ENCODE peak calls at places on chromosomes 6 and 20, in four cellular contexts. Y is A549, W is K562, O is HepG2. I is an unnamed sample.

GRCh38 chr6:11414564-11414963 is 123.0 kb upstream of the TMEM170B start:
- DNase-seq in Y (no peak), W (no peak), O (peak; percentile 78), I (peak; percentile 72)

GRCh38 chr6:125597411-125598253 is 151.8 kb upstream of the HEY2 start:
- DNase-seq in Y (no peak), W (no peak), O (no peak), I (no peak)

GRCh38 chr6:72621243-72622093 is at the start of gene KCNQ5:
- DNase-seq in Y (peak; percentile 24), W (peak; percentile 50), O (no peak), I (no peak)

GRCh38 chr6:130107710-130108109 is 89.3 kb downstream of the L3MBTL3 start:
- DNase-seq in Y (no peak), W (no peak), O (no peak), I (no peak)

GRCh38 chr6:170462366-170463020 is 90.6 kb downstream of the PSMB1 start:
- DNase-seq in Y (no peak), W (no peak), O (no peak), I (no peak)

GRCh38 chr20:63854766-63855362 is 6.4 kb upstream of the ABHD16B start:
- DNase-seq in Y (no peak), W (no peak), O (no peak), I (no peak)

GRCh38 chr6:1442929-1443328 is 53.6 kb downstream of the FOXF2 start:
- DNase-seq in Y (no peak), W (no peak), O (no peak), I (no peak)

GRCh38 chr6:160971151-160971550 is 20.4 kb upstream of the MAP3K4 start:
- DNase-seq in Y (no peak), W (no peak), O (no peak), I (no peak)

GRCh38 chr20:63686492-63687321 is 9.7 kb upstream of the TNFRSF6B start:
- DNase-seq in Y (no peak), W (peak; percentile 48), O (no peak), I (no peak)

GRCh38 chr6:71489736-71490135 is 201.1 kb downstream of the OGFRL1 start:
- DNase-seq in Y (peak; percentile 2), W (no peak), O (peak; percentile 47), I (no peak)

GRCh38 chr6:27577922-27578321 is 105.0 kb upstream of the ZNF184 start:
- DNase-seq in Y (no peak), W (no peak), O (no peak), I (no peak)

GRCh38 chr6:27584326-27584725 is 111.4 kb upstream of the ZNF184 start:
- DNase-seq in Y (no peak), W (no peak), O (no peak), I (no peak)

GRCh38 chr6:27579973-27580372 is 107.1 kb upstream of the ZNF184 start:
- DNase-seq in Y (no peak), W (no peak), O (no peak), I (no peak)

DNA sequence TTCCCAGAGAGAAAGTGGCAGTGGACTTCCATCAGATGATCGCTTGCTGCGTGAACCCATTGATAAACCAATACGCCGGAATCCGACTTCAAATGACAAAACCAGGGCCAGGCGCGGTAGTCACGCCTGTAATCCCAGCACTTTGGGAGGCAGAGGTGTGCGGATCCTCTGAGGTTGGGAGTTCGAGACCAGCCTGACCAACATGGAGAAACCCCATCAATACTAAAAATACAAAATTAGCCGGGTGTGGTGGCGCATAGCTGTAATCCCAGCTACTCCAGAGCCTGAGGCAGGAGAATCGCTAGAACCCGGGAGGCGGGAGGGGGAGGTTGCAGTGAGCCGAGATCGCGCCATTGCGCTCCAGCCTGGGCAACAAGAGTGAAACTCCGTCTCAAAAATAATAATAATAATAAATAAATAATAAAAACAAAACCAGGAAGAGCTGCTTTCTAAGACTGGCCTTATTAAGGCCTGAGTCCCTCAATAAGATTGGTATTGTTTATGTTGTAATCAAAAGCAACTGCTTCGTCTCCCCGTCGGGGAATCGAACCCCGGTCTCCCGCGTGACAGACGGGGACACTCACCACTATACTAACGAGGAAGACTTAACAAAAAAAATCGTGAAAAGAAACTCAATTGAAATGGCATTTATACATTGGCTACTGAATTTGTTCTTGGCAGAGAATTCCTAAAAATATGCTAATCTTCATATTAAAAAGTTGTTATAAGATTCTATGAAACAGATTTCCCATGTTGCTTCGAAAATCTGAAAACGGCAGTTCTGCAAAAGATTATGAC is 110.2 kb upstream of the ZNF184 start:
- DNase-seq in Y (no peak), W (peak; percentile 79), O (peak; percentile 65), I (no peak)
- TF ChIP-seq POLR2AphosphoS2 in Y (no peak), W (no peak), O (no peak), I (no peak)

DNA sequence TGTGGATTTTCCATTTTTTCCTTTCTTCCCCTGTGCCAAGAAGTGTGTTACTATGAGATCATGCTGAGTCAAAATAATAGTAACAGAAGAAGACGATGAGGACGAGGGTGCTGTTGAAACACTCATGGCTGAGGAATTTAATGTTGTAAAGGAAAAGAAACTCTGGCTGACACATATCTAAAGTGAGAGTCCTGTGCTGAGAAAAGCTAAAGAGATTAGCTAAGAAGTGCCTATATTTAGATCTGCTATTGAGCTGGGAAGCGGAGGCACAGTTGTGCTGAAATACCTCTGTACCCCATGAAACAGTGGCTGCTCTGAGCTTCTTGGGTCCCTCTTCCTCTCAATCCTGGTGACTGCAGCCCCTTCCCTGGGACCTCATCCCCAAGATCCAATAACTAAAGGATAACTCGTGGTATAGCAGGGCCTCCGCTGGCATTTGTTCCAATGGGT is 1.1 kb upstream of the SYTL3 start:
- DNase-seq in Y (no peak), W (no peak), O (no peak), I (peak; percentile 83)
- TF ChIP-seq POLR2AphosphoS2 in Y (no peak), W (no peak), O (no peak), I (no peak)

GRCh38 chr6:142400495-142400894 is 98.7 kb downstream of the ADGRG6 start:
- DNase-seq in Y (no peak), W (peak; percentile 57), O (no peak), I (no peak)
- TF ChIP-seq POLR2AphosphoS2 in Y (no peak), W (no peak), O (no peak), I (no peak)

GRCh38 chr6:115221185-115221584 is 839.5 kb downstream of the FRK start:
- DNase-seq in Y (no peak), W (no peak), O (no peak), I (no peak)

GRCh38 chr6:115214283-115214682 is 846.4 kb downstream of the FRK start:
- DNase-seq in Y (no peak), W (no peak), O (no peak), I (no peak)

GRCh38 chr6:115216835-115217234 is 843.9 kb downstream of the FRK start:
- DNase-seq in Y (no peak), W (no peak), O (no peak), I (no peak)

GRCh38 chr6:115220760-115221159 is 839.9 kb downstream of the FRK start:
- DNase-seq in Y (no peak), W (no peak), O (no peak), I (no peak)

DNA sequence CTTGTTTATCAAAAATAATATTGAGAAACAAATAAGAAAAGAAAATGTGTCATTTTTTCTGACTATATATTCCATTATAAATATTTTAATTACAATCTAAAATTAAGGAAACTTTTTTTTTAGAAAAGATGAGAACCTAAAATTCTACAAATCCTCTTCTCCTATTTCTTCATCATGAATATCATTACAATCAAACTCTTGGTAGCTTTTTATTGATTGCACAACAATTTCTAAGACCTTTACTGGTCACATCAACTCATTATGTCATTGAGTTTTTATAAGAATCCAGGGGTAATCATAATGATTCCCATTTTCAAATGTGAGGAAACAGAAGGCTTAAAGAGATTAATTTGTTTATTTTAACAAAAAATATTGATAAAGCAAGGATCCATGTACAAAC is 841.0 kb downstream of the FRK start:
- DNase-seq in Y (no peak), W (no peak), O (no peak), I (no peak)
- TF ChIP-seq POLR2AphosphoS2 in Y (no peak), W (no peak), O (no peak), I (no peak)

DNA sequence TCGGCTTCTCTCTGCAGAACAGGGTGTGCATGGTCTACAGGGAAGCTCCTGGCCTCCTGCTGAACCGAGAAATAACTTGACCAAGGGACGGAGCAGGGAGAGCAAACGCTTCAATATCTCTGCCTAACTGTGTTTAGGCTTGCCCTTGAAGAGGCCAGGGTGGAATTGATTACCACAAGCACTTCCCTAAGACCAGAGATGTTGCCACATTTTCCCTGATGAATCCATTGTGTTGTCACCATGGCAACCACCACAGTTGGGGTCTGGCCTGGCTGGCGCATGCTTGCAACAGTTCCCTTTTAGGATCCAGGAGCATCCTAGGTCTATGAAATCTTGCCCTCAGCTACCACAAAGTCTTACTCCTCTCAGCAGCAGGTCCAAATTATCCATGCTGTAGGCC is 213.5 kb upstream of the SULF2 start:
- DNase-seq in Y (no peak), W (no peak), O (no peak), I (no peak)
- TF ChIP-seq POLR2AphosphoS2 in Y (no peak), W (no peak), O (no peak), I (no peak)

DNA sequence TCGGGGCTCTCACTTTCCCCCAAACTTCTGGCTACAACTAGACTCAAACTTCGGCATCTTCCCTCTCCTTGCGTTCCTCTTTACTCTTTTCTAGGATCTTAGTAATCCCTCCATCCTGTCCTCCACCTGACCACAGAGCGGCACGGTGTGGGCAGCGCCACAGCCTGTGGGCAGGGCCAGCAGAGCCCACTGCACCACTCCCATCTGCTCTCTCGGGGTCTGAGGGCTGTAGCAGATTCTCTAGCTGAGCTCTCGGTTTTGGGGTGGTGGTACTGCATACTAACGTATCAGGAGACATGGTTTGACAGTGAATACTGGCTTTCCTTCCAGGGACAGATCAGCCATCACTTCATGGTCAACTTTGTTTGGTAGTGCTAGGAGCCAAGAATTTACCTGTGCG is 57.4 kb downstream of the EZR start:
- DNase-seq in Y (no peak), W (no peak), O (no peak), I (no peak)
- TF ChIP-seq POLR2AphosphoS2 in Y (peak; percentile 50), W (no peak), O (no peak), I (peak; percentile 14)

GRCh38 chr6:135871878-135872277 is 20.4 kb downstream of the PDE7B start:
- DNase-seq in Y (no peak), W (no peak), O (no peak), I (no peak)
- TF ChIP-seq POLR2AphosphoS2 in Y (no peak), W (no peak), O (no peak), I (no peak)

GRCh38 chr20:56217820-56218219 is 30.7 kb upstream of the MC3R start:
- DNase-seq in Y (no peak), W (no peak), O (no peak), I (no peak)

GRCh38 chr20:56223352-56223751 is 25.2 kb upstream of the MC3R start:
- DNase-seq in Y (no peak), W (no peak), O (no peak), I (no peak)

GRCh38 chr20:56222201-56222600 is 26.3 kb upstream of the MC3R start:
- DNase-seq in Y (no peak), W (no peak), O (no peak), I (no peak)

DNA sequence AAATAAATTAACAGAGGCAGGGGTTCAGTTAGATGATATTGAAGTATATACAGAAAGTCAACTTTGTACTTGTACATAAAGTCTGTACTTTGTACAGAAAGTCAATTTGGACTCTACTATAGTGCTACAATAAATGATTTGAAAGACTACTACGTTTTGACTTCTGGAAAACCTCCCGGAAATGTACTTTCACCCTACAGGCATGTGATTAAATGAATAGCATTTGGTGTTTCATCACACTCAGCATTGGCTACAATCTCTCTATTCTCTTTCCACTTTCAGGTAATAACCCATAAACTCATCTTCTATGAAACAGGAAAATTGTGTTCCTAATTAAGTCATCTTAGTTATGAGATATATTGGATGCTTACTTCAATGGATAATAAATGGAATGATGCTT is 25.6 kb upstream of the MC3R start:
- DNase-seq in Y (no peak), W (no peak), O (no peak), I (no peak)
- TF ChIP-seq POLR2AphosphoS2 in Y (no peak), W (no peak), O (no peak), I (no peak)

GRCh38 chr6:27611451-27611850 is 138.5 kb upstream of the ZNF184 start:
- DNase-seq in Y (no peak), W (no peak), O (no peak), I (no peak)
- TF ChIP-seq POLR2AphosphoS2 in Y (no peak), W (no peak), O (no peak), I (no peak)